ENCODE peak calls at places on chromosomes 4 and X, in six cellular contexts. Q, M, Z, Y, A and H are unnamed samples.

GRCh38 chr4:55021214-55021613 is 104.2 kb downstream of the KDR start:
- DNase-seq in Q (no peak), M (no peak), Z (no peak), Y (no peak), A (no peak), H (no peak)

GRCh38 chrX:133574716-133575115 is 159.4 kb upstream of the GPC4 start:
- DNase-seq in Q (no peak), M (no peak), Z (no peak), Y (peak; percentile 3), A (peak; percentile 33), H (no peak)

GRCh38 chrX:28888421-28888820 is 301.2 kb downstream of the IL1RAPL1 start:
- DNase-seq in Q (no peak), M (no peak), Z (no peak), Y (no peak), A (peak; percentile 12), H (no peak)

GRCh38 chr4:80500593-80500992 is 165.1 kb downstream of the CFAP299 start:
- DNase-seq in Q (no peak), M (no peak), Z (no peak), Y (no peak), A (no peak), H (no peak)

GRCh38 chr4:76993787-76994641 is 44.5 kb downstream of the SEPTIN11 start:
- DNase-seq in Q (no peak), M (no peak), Z (peak; percentile 25), Y (no peak), A (no peak), H (peak; percentile 60)

GRCh38 chr4:113384600-113384999 is 335.1 kb downstream of the ANK2 start:
- DNase-seq in Q (no peak), M (no peak), Z (no peak), Y (no peak), A (peak; percentile 61), H (no peak)

GRCh38 chr4:185573651-185574199 is 38.4 kb upstream of the PDLIM3 start:
- DNase-seq in Q (no peak), M (no peak), Z (no peak), Y (no peak), A (peak; percentile 68), H (no peak)

GRCh38 chr4:152635876-152636275 is 43.9 kb downstream of the TMEM154 start:
- DNase-seq in Q (no peak), M (no peak), Z (no peak), Y (no peak), A (no peak), H (no peak)

GRCh38 chr4:184433258-184433892 is 41.0 kb downstream of the IRF2 start:
- DNase-seq in Q (no peak), M (no peak), Z (no peak), Y (no peak), A (no peak), H (no peak)

GRCh38 chr4:73236151-73236550 is 22.4 kb downstream of the ANKRD17 start:
- DNase-seq in Q (no peak), M (no peak), Z (no peak), Y (no peak), A (no peak), H (no peak)

GRCh38 chr4:4575284-4576211 is 33.7 kb upstream of the STX18 start:
- DNase-seq in Q (peak; percentile 78), M (peak; percentile 13), Z (peak; percentile 44), Y (peak; percentile 50), A (peak; percentile 78), H (peak; percentile 79)

GRCh38 chr4:98794565-98795205 is 134.2 kb downstream of the EIF4E start:
- DNase-seq in Q (no peak), M (no peak), Z (no peak), Y (no peak), A (peak; percentile 54), H (no peak)

GRCh38 chr4:4651811-4652609 is 110.2 kb upstream of the STX18 start:
- DNase-seq in Q (no peak), M (no peak), Z (no peak), Y (no peak), A (peak; percentile 37), H (no peak)

GRCh38 chr4:85084371-85085170 is 118.1 kb upstream of the WDFY3 start:
- DNase-seq in Q (peak; percentile 6), M (no peak), Z (no peak), Y (peak; percentile 57), A (peak; percentile 82), H (no peak)

GRCh38 chr4:76823516-76823915 is 74.4 kb downstream of the SOWAHB start:
- DNase-seq in Q (no peak), M (no peak), Z (no peak), Y (no peak), A (no peak), H (no peak)

GRCh38 chr4:166498541-166498940 is 625.5 kb downstream of the TLL1 start:
- DNase-seq in Q (no peak), M (no peak), Z (no peak), Y (no peak), A (peak; percentile 4), H (no peak)

GRCh38 chrX:155857561-155857960 is 23.6 kb upstream of the VAMP7 start:
- DNase-seq in Q (no peak), M (no peak), Z (no peak), Y (no peak), A (peak; percentile 26), H (no peak)